ENCODE peak calls at places on chromosomes 4 and X, in four cellular contexts. One of them, this sample, is unnamed.

GRCh38 chrX:55135171-55135570 is 46.4 kb downstream of the PAGE2 start:
- DNase-seq in activated CD4-positive, CD25-positive, alpha-beta regulatory T cell: no peak
- DNase-seq in HCT116: peak; percentile 2
- DNase-seq in stimulated activated CD4-positive, alpha-beta T cell treated with anti-CD3 and anti-CD28 coated beads, TNF-alpha, amount 100 ng/mL, for 48 hours: peak; percentile 9
- DNase-seq in this sample: no peak

GRCh38 chr4:138639018-138639876 is 376.3 kb upstream of the NOCT start:
- DNase-seq in activated CD4-positive, CD25-positive, alpha-beta regulatory T cell: no peak
- DNase-seq in HCT116: no peak
- DNase-seq in stimulated activated CD4-positive, alpha-beta T cell treated with anti-CD3 and anti-CD28 coated beads, TNF-alpha, amount 100 ng/mL, for 48 hours: no peak
- DNase-seq in this sample: no peak

GRCh38 chr4:661231-661630 is 12.8 kb downstream of the ATP5ME start:
- DNase-seq in activated CD4-positive, CD25-positive, alpha-beta regulatory T cell: no peak
- DNase-seq in HCT116: no peak
- DNase-seq in stimulated activated CD4-positive, alpha-beta T cell treated with anti-CD3 and anti-CD28 coated beads, TNF-alpha, amount 100 ng/mL, for 48 hours: no peak
- DNase-seq in this sample: no peak

GRCh38 chrX:30597258-30598012 is 19.9 kb upstream of the TASL start:
- DNase-seq in activated CD4-positive, CD25-positive, alpha-beta regulatory T cell: no peak
- DNase-seq in HCT116: no peak
- DNase-seq in stimulated activated CD4-positive, alpha-beta T cell treated with anti-CD3 and anti-CD28 coated beads, TNF-alpha, amount 100 ng/mL, for 48 hours: no peak
- DNase-seq in this sample: no peak

GRCh38 chr4:44256414-44256813 is 192.2 kb downstream of the KCTD8 start:
- DNase-seq in activated CD4-positive, CD25-positive, alpha-beta regulatory T cell: no peak
- DNase-seq in HCT116: no peak
- DNase-seq in stimulated activated CD4-positive, alpha-beta T cell treated with anti-CD3 and anti-CD28 coated beads, TNF-alpha, amount 100 ng/mL, for 48 hours: no peak
- DNase-seq in this sample: no peak

GRCh38 chr4:34516524-34516923 is 1727.8 kb downstream of the ARAP2 start:
- DNase-seq in activated CD4-positive, CD25-positive, alpha-beta regulatory T cell: no peak
- DNase-seq in HCT116: peak; percentile 10
- DNase-seq in stimulated activated CD4-positive, alpha-beta T cell treated with anti-CD3 and anti-CD28 coated beads, TNF-alpha, amount 100 ng/mL, for 48 hours: no peak
- DNase-seq in this sample: no peak

GRCh38 chr4:131721883-131722282 is 1427.2 kb upstream of the PCDH10 start:
- DNase-seq in activated CD4-positive, CD25-positive, alpha-beta regulatory T cell: no peak
- DNase-seq in HCT116: no peak
- DNase-seq in stimulated activated CD4-positive, alpha-beta T cell treated with anti-CD3 and anti-CD28 coated beads, TNF-alpha, amount 100 ng/mL, for 48 hours: no peak
- DNase-seq in this sample: no peak

GRCh38 chrX:19990225-19990518 is 689 bp downstream of the BCLAF3 start:
- DNase-seq in activated CD4-positive, CD25-positive, alpha-beta regulatory T cell: no peak
- DNase-seq in HCT116: no peak
- DNase-seq in stimulated activated CD4-positive, alpha-beta T cell treated with anti-CD3 and anti-CD28 coated beads, TNF-alpha, amount 100 ng/mL, for 48 hours: no peak
- DNase-seq in this sample: no peak

GRCh38 chr4:48247142-48247877 is 22.3 kb downstream of the TEC start:
- DNase-seq in activated CD4-positive, CD25-positive, alpha-beta regulatory T cell: no peak
- DNase-seq in HCT116: no peak
- DNase-seq in stimulated activated CD4-positive, alpha-beta T cell treated with anti-CD3 and anti-CD28 coated beads, TNF-alpha, amount 100 ng/mL, for 48 hours: no peak
- DNase-seq in this sample: no peak

GRCh38 chr4:100034265-100034664 is 84.2 kb upstream of the H2AZ1 start:
- DNase-seq in activated CD4-positive, CD25-positive, alpha-beta regulatory T cell: no peak
- DNase-seq in HCT116: no peak
- DNase-seq in stimulated activated CD4-positive, alpha-beta T cell treated with anti-CD3 and anti-CD28 coated beads, TNF-alpha, amount 100 ng/mL, for 48 hours: no peak
- DNase-seq in this sample: no peak

GRCh38 chr4:38523524-38524448 is 140.2 kb upstream of the KLF3 start:
- DNase-seq in activated CD4-positive, CD25-positive, alpha-beta regulatory T cell: no peak
- DNase-seq in HCT116: no peak
- DNase-seq in stimulated activated CD4-positive, alpha-beta T cell treated with anti-CD3 and anti-CD28 coated beads, TNF-alpha, amount 100 ng/mL, for 48 hours: peak; percentile 32
- DNase-seq in this sample: no peak

GRCh38 chr4:7375427-7375826 is 59.3 kb downstream of the PSAPL1 start:
- DNase-seq in activated CD4-positive, CD25-positive, alpha-beta regulatory T cell: no peak
- DNase-seq in HCT116: no peak
- DNase-seq in stimulated activated CD4-positive, alpha-beta T cell treated with anti-CD3 and anti-CD28 coated beads, TNF-alpha, amount 100 ng/mL, for 48 hours: no peak
- DNase-seq in this sample: no peak

GRCh38 chr4:180538384-180539052 is 1704.7 kb upstream of the TENM3 start:
- DNase-seq in activated CD4-positive, CD25-positive, alpha-beta regulatory T cell: no peak
- DNase-seq in HCT116: no peak
- DNase-seq in stimulated activated CD4-positive, alpha-beta T cell treated with anti-CD3 and anti-CD28 coated beads, TNF-alpha, amount 100 ng/mL, for 48 hours: no peak
- DNase-seq in this sample: no peak

GRCh38 chrX:153864561-153865320 is 21.2 kb downstream of the L1CAM start:
- DNase-seq in activated CD4-positive, CD25-positive, alpha-beta regulatory T cell: no peak
- DNase-seq in HCT116: no peak
- DNase-seq in stimulated activated CD4-positive, alpha-beta T cell treated with anti-CD3 and anti-CD28 coated beads, TNF-alpha, amount 100 ng/mL, for 48 hours: no peak
- DNase-seq in this sample: no peak

GRCh38 chr4:98802673-98803286 is 126.2 kb downstream of the EIF4E start:
- DNase-seq in activated CD4-positive, CD25-positive, alpha-beta regulatory T cell: no peak
- DNase-seq in HCT116: no peak
- DNase-seq in stimulated activated CD4-positive, alpha-beta T cell treated with anti-CD3 and anti-CD28 coated beads, TNF-alpha, amount 100 ng/mL, for 48 hours: no peak
- DNase-seq in this sample: no peak

This sample was measured in NCI-H1417 treated with DMSO at 0.1 percent for 48 hours.